ENCODE peak calls at places on chromosome X, in four cellular contexts. One of them, this sample, is unnamed.

GRCh38 chrX:70664726-70665125 is 220.1 kb downstream of the DLG3 start:
- DNase-seq in K562: no peak
- DNase-seq in HepG2: peak; percentile 19
- DNase-seq in GM12878: no peak
- DNase-seq in this sample: peak; percentile 21

GRCh38 chrX:19638968-19639539 is 123.7 kb upstream of the MAP3K15 start:
- DNase-seq in K562: no peak
- DNase-seq in HepG2: no peak
- DNase-seq in GM12878: no peak
- DNase-seq in this sample: no peak

GRCh38 chrX:91039777-91040176 is 394.9 kb upstream of the PABPC5 start:
- DNase-seq in K562: no peak
- DNase-seq in HepG2: no peak
- DNase-seq in GM12878: no peak
- DNase-seq in this sample: no peak

GRCh38 chrX:137562096-137562495 is 3.8 kb upstream of the ZIC3 start:
- DNase-seq in K562: no peak
- DNase-seq in HepG2: no peak
- DNase-seq in GM12878: no peak
- DNase-seq in this sample: no peak

GRCh38 chrX:20140410-20140809 is 1.2 kb downstream of the EIF1AX start:
- DNase-seq in K562: no peak
- DNase-seq in HepG2: no peak
- DNase-seq in GM12878: no peak
- DNase-seq in this sample: no peak

GRCh38 chrX:12950851-12951589 is 23.9 kb upstream of the TMSB4X start:
- DNase-seq in K562: peak; percentile 70
- DNase-seq in HepG2: peak; percentile 26
- DNase-seq in GM12878: peak; percentile 73
- DNase-seq in this sample: peak; percentile 62

GRCh38 chrX:22118161-22118830 is 86.2 kb downstream of the PHEX start:
- DNase-seq in K562: no peak
- DNase-seq in HepG2: no peak
- DNase-seq in GM12878: no peak
- DNase-seq in this sample: no peak

GRCh38 chrX:16836371-16836770 is 33.8 kb downstream of the RBBP7 start:
- DNase-seq in K562: no peak
- DNase-seq in HepG2: peak; percentile 17
- DNase-seq in GM12878: no peak
- DNase-seq in this sample: peak; percentile 53

GRCh38 chrX:23668335-23668734 is 1.0 kb downstream of the PRDX4 start:
- DNase-seq in K562: no peak
- DNase-seq in HepG2: no peak
- DNase-seq in GM12878: peak; percentile 24
- DNase-seq in this sample: no peak

GRCh38 chrX:107823456-107823855 is 2.2 kb upstream of the MID2 start:
- DNase-seq in K562: no peak
- DNase-seq in HepG2: no peak
- DNase-seq in GM12878: no peak
- DNase-seq in this sample: no peak

GRCh38 chrX:45172890-45173289 is 27.8 kb downstream of the DIPK2B start:
- DNase-seq in K562: no peak
- DNase-seq in HepG2: peak; percentile 3
- DNase-seq in GM12878: no peak
- DNase-seq in this sample: no peak

GRCh38 chrX:81263067-81263466 is 61.2 kb downstream of the SH3BGRL start:
- DNase-seq in K562: no peak
- DNase-seq in HepG2: no peak
- DNase-seq in GM12878: no peak
- DNase-seq in this sample: no peak

GRCh38 chrX:24657671-24658410 is 10.7 kb upstream of the PCYT1B start:
- DNase-seq in K562: no peak
- DNase-seq in HepG2: no peak
- DNase-seq in GM12878: no peak
- DNase-seq in this sample: no peak

GRCh38 chrX:39736219-39737211 is 361.2 kb downstream of the BCOR start:
- DNase-seq in K562: no peak
- DNase-seq in HepG2: no peak
- DNase-seq in GM12878: no peak
- DNase-seq in this sample: no peak

GRCh38 chrX:97639526-97639925 is 755.8 kb downstream of the RPA4 start:
- DNase-seq in K562: no peak
- DNase-seq in HepG2: no peak
- DNase-seq in GM12878: no peak
- DNase-seq in this sample: no peak

GRCh38 chrX:115251458-115252233 is 17.8 kb upstream of the LRCH2 start:
- DNase-seq in K562: no peak
- DNase-seq in HepG2: no peak
- DNase-seq in GM12878: no peak
- DNase-seq in this sample: no peak

GRCh38 chrX:6002056-6002455 is 226.6 kb downstream of the NLGN4X start:
- DNase-seq in K562: no peak
- DNase-seq in HepG2: no peak
- DNase-seq in GM12878: no peak
- DNase-seq in this sample: no peak

GRCh38 chrX:49040376-49040955 is 2.7 kb downstream of the TFE3 start:
- DNase-seq in K562: no peak
- DNase-seq in HepG2: no peak
- DNase-seq in GM12878: no peak
- DNase-seq in this sample: no peak

GRCh38 chrX:37818031-37818430 is 29.3 kb downstream of the DYNLT3 start:
- DNase-seq in K562: no peak
- DNase-seq in HepG2: no peak
- DNase-seq in GM12878: no peak
- DNase-seq in this sample: no peak

GRCh38 chrX:49727847-49728246 is 32.1 kb upstream of the PAGE1 start:
- DNase-seq in K562: no peak
- DNase-seq in HepG2: no peak
- DNase-seq in GM12878: no peak
- DNase-seq in this sample: no peak

GRCh38 chrX:9785944-9786741 is at the start of gene SHROOM2:
- DNase-seq in K562: peak; percentile 27
- DNase-seq in HepG2: no peak
- DNase-seq in GM12878: no peak
- DNase-seq in this sample: peak; percentile 33

GRCh38 chrX:153649178-153649914 is 2.3 kb downstream of the DUSP9 start:
- DNase-seq in K562: peak; percentile 54
- DNase-seq in HepG2: peak; percentile 70
- DNase-seq in GM12878: no peak
- DNase-seq in this sample: peak; percentile 74

DNA sequence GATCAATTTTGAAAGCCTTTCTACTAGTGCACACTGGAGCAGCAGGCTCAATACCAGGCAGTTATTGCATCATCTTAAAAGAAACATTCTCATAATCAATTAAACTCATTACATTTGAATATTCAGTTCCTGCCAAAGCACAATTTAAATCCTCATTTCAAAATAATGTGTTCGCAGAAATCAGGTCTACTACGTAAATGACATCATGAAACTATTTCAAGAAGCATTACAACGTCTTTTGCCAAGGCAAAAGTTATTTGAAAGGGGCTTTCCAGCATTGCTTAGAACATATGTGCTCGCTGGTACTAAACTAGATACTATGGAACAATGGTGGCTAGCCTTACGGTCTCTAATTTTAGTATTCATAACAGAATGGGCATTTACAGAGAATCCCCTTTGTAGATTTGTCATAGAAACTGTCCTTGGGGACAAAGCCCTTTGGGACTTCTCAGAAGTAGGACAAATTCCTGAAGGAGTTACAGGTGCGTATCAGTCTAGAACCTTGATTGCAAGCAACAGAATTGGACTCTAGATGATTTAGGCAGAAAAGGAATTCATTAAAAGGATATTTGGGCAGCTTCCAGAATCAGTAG is 27.6 kb upstream of the HUWE1 start:
- DNase-seq in K562: no peak
- DNase-seq in HepG2: no peak
- DNase-seq in GM12878: peak; percentile 52
- DNase-seq in this sample: no peak
- TF ChIP-seq TARDBP in K562: no peak
- TF ChIP-seq TARDBP in HepG2: no peak
- TF ChIP-seq TARDBP in GM12878: no peak
- TF ChIP-seq TARDBP in this sample: no peak

GRCh38 chrX:2627272-2627867 is 63.7 kb upstream of the CD99 start:
- DNase-seq in K562: peak; percentile 17
- DNase-seq in HepG2: peak; percentile 71
- DNase-seq in GM12878: no peak
- DNase-seq in this sample: peak; percentile 34
- TF ChIP-seq TARDBP in K562: no peak
- TF ChIP-seq TARDBP in HepG2: no peak
- TF ChIP-seq TARDBP in GM12878: no peak
- TF ChIP-seq TARDBP in this sample: no peak

GRCh38 chrX:57595381-57595811 is 3.6 kb downstream of the ZXDB start:
- DNase-seq in K562: no peak
- DNase-seq in HepG2: no peak
- DNase-seq in GM12878: no peak
- DNase-seq in this sample: no peak
- TF ChIP-seq TARDBP in K562: no peak
- TF ChIP-seq TARDBP in HepG2: no peak
- TF ChIP-seq TARDBP in GM12878: no peak
- TF ChIP-seq TARDBP in this sample: no peak

DNA sequence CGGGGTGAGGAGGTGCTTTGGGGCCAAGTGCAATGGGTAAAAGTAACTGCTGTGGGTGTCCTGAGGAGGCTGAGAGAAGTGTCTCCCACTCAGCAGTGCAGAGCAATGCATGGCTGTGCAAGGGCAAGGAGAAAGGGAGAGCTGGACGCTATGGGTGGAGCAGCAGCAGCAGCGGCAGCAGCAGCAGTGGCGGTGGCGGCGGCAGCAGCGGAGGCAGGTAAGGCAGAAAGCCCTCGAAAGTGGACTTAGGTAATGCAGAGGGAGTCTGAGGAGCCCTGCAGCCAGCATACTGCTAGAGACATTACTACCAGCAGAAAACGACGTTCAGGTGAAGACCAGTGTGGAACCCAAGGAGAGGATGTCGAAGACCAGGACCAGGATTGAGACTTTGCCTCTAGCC is 82.1 kb downstream of the NYX start:
- DNase-seq in K562: no peak
- DNase-seq in HepG2: no peak
- DNase-seq in GM12878: no peak
- DNase-seq in this sample: no peak
- TF ChIP-seq TARDBP in K562: no peak
- TF ChIP-seq TARDBP in HepG2: no peak
- TF ChIP-seq TARDBP in GM12878: no peak
- TF ChIP-seq TARDBP in this sample: no peak

This sample was measured in HEK293T.